ENCODE peak calls at places on chromosomes 6 and 20, in four cellular contexts. C is K562, Q is H1, P is GM12878. T is an unnamed sample.

GRCh38 chr20:25272223-25273000 is 24.5 kb downstream of the PYGB start:
- DNase-seq in C (no peak), P (no peak), Q (no peak), T (no peak)

GRCh38 chr6:163324928-163325784 is 89.4 kb upstream of the QKI start:
- DNase-seq in Q (no peak), P (no peak), C (no peak), T (no peak)

GRCh38 chr6:80161438-80161837 is 55.0 kb downstream of the BCKDHB start:
- DNase-seq in P (no peak), Q (no peak), C (no peak), T (no peak)

GRCh38 chr20:23061713-23062561 is 12.5 kb upstream of the THBD start:
- DNase-seq in Q (no peak), P (no peak), C (no peak), T (no peak)

GRCh38 chr6:147262943-147263342 is 58.7 kb downstream of the STXBP5 start:
- DNase-seq in C (no peak), P (no peak), Q (no peak), T (no peak)

GRCh38 chr6:122049341-122049740 is 350.1 kb upstream of the HSF2 start:
- DNase-seq in C (no peak), Q (no peak), P (no peak), T (no peak)

GRCh38 chr20:266213-266603 is 8.7 kb downstream of the DEFB132 start:
- DNase-seq in C (no peak), Q (no peak), P (no peak), T (no peak)

GRCh38 chr20:25008388-25009217 is 16.1 kb upstream of the APMAP start:
- DNase-seq in P (no peak), Q (no peak), C (no peak), T (no peak)

GRCh38 chr6:2999005-2999620 is 581 bp upstream of the NQO2 start:
- DNase-seq in Q (no peak), C (no peak), P (no peak), T (no peak)

GRCh38 chr20:37201827-37202162 is 22.4 kb upstream of the MROH8 start:
- DNase-seq in Q (no peak), C (no peak), P (no peak), T (peak)

GRCh38 chr6:116218172-116218633 is 35.7 kb downstream of the TSPYL4 start:
- DNase-seq in P (no peak), C (no peak), Q (no peak), T (no peak)

GRCh38 chr6:154471609-154472362 is 38.7 kb downstream of the CNKSR3 start:
- DNase-seq in C (no peak), P (no peak), Q (no peak), T (no peak)

GRCh38 chr6:64104051-64104450 is 468.4 kb downstream of the PHF3 start:
- DNase-seq in Q (no peak), C (no peak), P (no peak), T (no peak)

GRCh38 chr6:169189227-169189626 is 64.4 kb downstream of the THBS2 start:
- DNase-seq in C (no peak), Q (no peak), P (no peak), T (no peak)

GRCh38 chr6:69622230-69622629 is 174.6 kb downstream of the LMBRD1 start:
- DNase-seq in C (peak), Q (no peak), P (no peak), T (no peak)

GRCh38 chr20:43837856-43838702 is 76.6 kb upstream of the TOX2 start:
- DNase-seq in P (no peak), C (no peak), Q (no peak), T (no peak)

GRCh38 chr20:33423141-33423834 is 20.3 kb downstream of the SNTA1 start:
- DNase-seq in Q (no peak), C (peak), P (no peak), T (no peak)

DNA sequence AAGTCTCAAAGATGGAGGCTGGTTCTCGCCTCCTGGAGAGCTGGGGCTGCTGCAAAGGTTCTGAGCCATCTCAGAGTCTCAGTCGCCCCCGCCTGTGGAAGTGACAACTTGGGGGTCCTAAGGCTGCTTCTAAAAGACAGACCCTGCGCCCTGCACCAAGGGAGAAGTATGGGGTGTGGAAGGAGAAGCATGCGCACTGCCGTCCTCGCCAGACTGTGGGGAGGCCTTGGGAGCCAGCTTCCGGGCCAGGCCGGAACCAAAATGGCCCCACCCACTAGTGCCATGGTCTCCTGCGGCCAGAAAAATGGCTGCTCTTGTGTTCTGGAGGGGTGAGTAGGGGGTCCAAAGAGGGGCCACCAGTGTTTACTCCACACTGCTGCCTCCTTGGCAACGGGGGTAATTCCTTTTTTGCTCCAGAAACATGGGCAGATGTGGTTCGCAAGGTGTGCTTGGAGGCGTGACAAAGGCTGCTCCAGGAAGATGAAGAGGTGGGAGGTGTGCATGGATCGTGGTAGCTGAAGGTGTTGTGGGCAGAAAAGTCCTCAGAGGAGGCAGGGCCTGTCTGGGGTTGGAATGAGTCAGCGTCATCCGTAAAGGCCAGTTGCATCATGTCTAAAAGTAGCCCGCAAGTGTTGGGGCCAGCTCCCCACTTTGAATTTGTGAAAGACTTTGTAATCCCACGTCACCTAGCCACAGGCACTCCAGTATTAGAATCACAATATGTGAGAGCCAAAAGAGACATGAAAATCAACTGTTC is 329.8 kb upstream of the SOX4 start:
- DNase-seq in P (peak), Q (no peak), C (peak), T (no peak)
- TF ChIP-seq NRF1 in P (no peak), Q (no peak), C (peak), T (no peak)

GRCh38 chr6:130070747-130071146 is 52.4 kb downstream of the L3MBTL3 start:
- DNase-seq in P (no peak), Q (no peak), C (no peak), T (peak)
- TF ChIP-seq NRF1 in P (no peak), Q (no peak), C (no peak), T (no peak)

GRCh38 chr6:30687659-30688431 is 1.4 kb upstream of the PPP1R18 start:
- DNase-seq in Q (no peak), P (no peak), C (no peak), T (peak)

GRCh38 chr6:30686908-30687658 is 638 bp upstream of the PPP1R18 start:
- DNase-seq in C (peak), Q (no peak), P (peak), T (peak)

GRCh38 chr6:30684386-30685156 is 1.9 kb downstream of the PPP1R18 start:
- DNase-seq in P (no peak), Q (no peak), C (peak), T (peak)

GRCh38 chr6:30685157-30685976 is 1.1 kb downstream of the PPP1R18 start:
- DNase-seq in C (peak), P (no peak), Q (no peak), T (no peak)

DNA sequence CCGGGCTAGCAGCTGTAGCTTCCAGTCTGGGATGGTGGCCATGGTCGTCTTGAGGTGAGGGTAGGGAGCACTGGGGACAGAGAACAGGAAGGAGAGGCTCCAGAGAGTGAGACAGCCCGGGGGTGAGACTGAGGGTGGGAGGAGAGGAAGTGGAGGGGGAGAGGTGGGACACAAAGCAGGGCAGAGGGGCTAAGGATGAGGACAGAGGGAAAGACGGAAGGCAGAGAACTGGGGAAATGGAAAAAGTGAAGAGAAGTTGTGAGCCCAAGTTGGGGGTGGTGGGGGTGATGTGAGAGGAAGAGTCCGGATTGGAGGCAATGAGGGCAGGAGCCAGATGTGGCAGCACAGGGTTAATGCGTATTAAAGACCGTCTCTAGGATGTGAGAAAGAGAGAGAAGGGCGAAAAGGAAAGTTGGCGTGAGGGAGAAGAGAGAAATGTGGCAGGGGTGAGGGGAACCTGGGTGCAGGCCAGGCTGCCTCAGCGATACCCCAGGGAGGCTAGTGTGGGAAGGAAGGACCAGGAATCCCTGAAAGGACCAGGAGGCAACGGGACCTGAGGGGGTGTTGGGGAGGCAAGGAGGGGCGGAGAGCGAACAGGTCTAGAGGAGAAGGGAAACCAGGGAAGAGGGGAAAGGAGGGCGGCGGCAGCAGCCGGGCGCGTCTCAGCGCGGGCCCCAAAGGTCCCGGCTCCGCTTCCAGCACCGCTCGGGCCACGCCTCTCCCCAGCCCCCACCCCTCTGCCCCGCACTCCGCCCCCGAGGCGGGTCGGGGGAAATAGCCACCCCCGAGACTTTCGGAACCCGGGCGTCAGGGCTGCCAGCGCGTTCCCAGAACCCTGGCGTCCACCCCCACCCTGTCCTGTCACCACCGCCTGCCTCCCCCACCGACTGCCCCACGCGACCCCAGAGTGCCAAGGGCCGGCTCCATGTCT is at the start of gene PPP1R18:
- DNase-seq in Q (no peak), P (no peak), C (peak), T (peak)
- TF ChIP-seq NRF1 in Q (no peak), P (no peak), C (no peak), T (no peak)

DNA sequence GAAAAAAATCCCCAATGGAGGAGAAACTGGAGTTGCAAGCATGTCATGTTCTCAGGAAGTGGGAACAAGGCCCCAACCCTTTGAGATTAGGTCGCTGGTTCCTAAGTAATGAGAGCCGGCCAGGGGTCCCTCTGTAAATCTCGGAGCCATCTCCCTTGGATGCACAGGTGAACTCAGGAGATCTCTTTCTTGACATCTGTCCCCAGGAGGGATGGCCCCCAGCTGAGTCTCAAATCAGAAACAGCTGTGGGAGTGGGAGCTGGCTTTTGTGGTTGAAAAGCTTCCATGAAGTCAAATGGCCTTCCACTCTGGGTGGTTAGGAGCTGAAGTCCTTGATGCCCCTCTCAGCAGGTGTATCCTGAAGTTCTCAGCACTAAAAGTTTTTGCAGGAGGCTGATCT is 257.1 kb downstream of the BMP7 start:
- DNase-seq in Q (no peak), C (no peak), P (no peak), T (no peak)
- TF ChIP-seq NRF1 in Q (no peak), C (no peak), P (no peak), T (no peak)

GRCh38 chr6:87501809-87502572 is 29.2 kb downstream of the SLC35A1 start:
- DNase-seq in C (no peak), Q (no peak), P (no peak), T (no peak)
- TF ChIP-seq NRF1 in C (no peak), Q (no peak), P (no peak), T (no peak)

T was measured in SK-N-SH.